ENCODE peak calls at places on chromosome 2, in four cellular contexts. Q is HepG2, V is K562, X is H1. C is an unnamed sample.

GRCh38 chr2:237324446-237325236 is 89.3 kb downstream of the COL6A3 start:
- DNase-seq in Q (no peak), V (no peak), X (no peak), C (no peak)

GRCh38 chr2:64524604-64525322 is 635 bp downstream of the AFTPH start:
- DNase-seq in Q (peak; percentile 30), V (no peak), X (no peak), C (peak; percentile 12)

GRCh38 chr2:227848586-227848985 is 22.8 kb upstream of the DAW1 start:
- DNase-seq in Q (no peak), V (no peak), X (no peak), C (peak; percentile 11)

GRCh38 chr2:127615511-127616166 is 30.3 kb upstream of the GPR17 start:
- DNase-seq in Q (no peak), V (no peak), X (peak; percentile 38), C (no peak)

GRCh38 chr2:229575569-229576315 is 138.6 kb downstream of the DNER start:
- DNase-seq in Q (no peak), V (no peak), X (no peak), C (no peak)

GRCh38 chr2:71941731-71942575 is 205.7 kb downstream of the CYP26B1 start:
- DNase-seq in Q (no peak), V (no peak), X (peak; percentile 28), C (no peak)

GRCh38 chr2:61178603-61179545 is 16.9 kb downstream of the C2orf74 start:
- DNase-seq in Q (no peak), V (no peak), X (peak; percentile 38), C (peak; percentile 15)

GRCh38 chr2:219440388-219441256 is 6.0 kb downstream of the SPEG start:
- DNase-seq in Q (no peak), V (no peak), X (no peak), C (no peak)

GRCh38 chr2:235230809-235231601 is 262.8 kb upstream of the AGAP1 start:
- DNase-seq in Q (no peak), V (no peak), X (no peak), C (no peak)

GRCh38 chr2:151071382-151071781 is 190.3 kb downstream of the RBM43 start:
- DNase-seq in Q (no peak), V (no peak), X (no peak), C (no peak)

GRCh38 chr2:100752628-100753333 is 67.2 kb upstream of the NPAS2 start:
- DNase-seq in Q (peak; percentile 67), V (no peak), X (no peak), C (no peak)

GRCh38 chr2:31429759-31430438 is 15.4 kb upstream of the XDH start:
- DNase-seq in Q (no peak), V (no peak), X (no peak), C (no peak)

GRCh38 chr2:34266908-34267697 is 668.0 kb upstream of the FAM98A start:
- DNase-seq in Q (no peak), V (no peak), X (no peak), C (no peak)
- TF ChIP-seq TAF1 in Q (no peak), V (no peak), X (no peak), C (no peak)

DNA sequence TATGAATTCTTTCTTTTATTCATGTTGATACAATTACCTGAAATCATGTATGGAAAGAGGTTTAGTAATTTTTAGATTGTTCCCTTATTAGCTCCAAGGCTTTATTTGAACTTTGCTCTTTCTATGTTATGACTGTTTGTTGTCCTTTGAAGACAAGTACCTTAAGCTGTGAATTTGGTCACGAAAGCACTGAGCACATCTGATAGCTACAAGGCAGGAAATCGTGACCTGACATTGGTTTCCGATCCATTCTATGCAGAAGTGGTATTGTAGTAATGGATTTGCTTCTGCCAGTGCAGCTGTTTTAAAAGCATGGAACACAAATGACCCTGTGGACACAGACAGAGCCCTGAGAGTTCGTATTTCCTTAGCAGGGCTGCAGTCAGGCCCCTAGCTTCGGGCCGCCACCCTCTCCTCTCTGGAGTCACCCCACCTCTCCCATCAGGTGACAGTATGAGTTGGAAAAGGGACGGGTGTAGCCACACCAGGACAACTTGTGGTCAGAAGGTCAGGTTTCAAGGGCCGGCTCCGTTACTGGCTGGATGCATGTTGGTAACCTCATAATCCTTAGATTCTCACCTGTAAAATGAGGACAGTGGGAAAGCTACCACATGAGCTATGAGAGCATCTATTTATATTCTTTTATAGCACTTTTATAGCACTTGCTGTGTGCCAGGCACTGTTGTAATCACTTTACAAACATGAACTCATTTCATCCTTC is 70.1 kb downstream of the SPATS2L start:
- DNase-seq in Q (peak; percentile 40), V (peak; percentile 25), X (no peak), C (no peak)
- TF ChIP-seq POLR2AphosphoS5 in Q (no peak), V (no peak), X (no peak), C (no peak)

GRCh38 chr2:239594772-239595608 is 194.2 kb upstream of the HDAC4 start:
- DNase-seq in Q (no peak), V (no peak), X (no peak), C (no peak)
- TF ChIP-seq TAF1 in Q (no peak), V (no peak), X (no peak), C (no peak)

DNA sequence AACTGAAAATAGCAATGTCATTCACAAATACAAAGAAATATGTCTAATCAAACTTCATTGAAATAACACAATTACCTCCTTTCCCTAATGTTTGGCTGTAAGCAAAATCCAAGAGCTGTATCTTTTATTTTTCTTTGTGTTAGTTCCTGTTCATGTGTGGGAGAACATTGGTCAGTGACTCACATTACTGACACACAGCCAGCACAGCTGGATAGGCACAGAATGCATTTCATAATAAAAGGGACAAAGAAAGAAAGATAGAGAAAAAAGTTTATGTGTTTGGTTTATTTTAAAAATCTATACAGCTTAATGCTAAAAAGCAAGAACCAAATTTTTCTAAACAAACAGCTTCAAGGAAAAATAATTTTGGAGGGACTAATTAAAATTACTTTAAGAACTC is 185.6 kb upstream of the COL3A1 start:
- DNase-seq in Q (no peak), V (no peak), X (no peak), C (no peak)
- TF ChIP-seq POLR2AphosphoS5 in Q (no peak), V (no peak), X (no peak), C (no peak)

GRCh38 chr2:1593371-1594205 is 150.7 kb downstream of the PXDN start:
- DNase-seq in Q (no peak), V (no peak), X (no peak), C (no peak)
- TF ChIP-seq TAF1 in Q (no peak), V (no peak), X (no peak), C (no peak)